ENCODE peak calls at places on chromosomes 1 and 21, in four cellular contexts. One of them, this sample, is unnamed.

GRCh38 chr1:23910553-23911246 is 2.5 kb downstream of the CNR2 start:
- DNase-seq in brain microvascular endothelial cell: no peak
- DNase-seq in hippocampal formation: no peak
- DNase-seq in H9: no peak
- DNase-seq in this sample: no peak

GRCh38 chr1:154578058-154578418 is 10.5 kb downstream of the CHRNB2 start:
- DNase-seq in brain microvascular endothelial cell: no peak
- DNase-seq in hippocampal formation: no peak
- DNase-seq in H9: no peak
- DNase-seq in this sample: no peak

GRCh38 chr1:164443166-164443565 is 115.8 kb upstream of the PBX1 start:
- DNase-seq in brain microvascular endothelial cell: no peak
- DNase-seq in hippocampal formation: no peak
- DNase-seq in H9: no peak
- DNase-seq in this sample: no peak

GRCh38 chr21:41459884-41460534 is 34.0 kb downstream of the MX1 start:
- DNase-seq in brain microvascular endothelial cell: no peak
- DNase-seq in hippocampal formation: no peak
- DNase-seq in H9: no peak
- DNase-seq in this sample: no peak

GRCh38 chr1:183804916-183805734 is at the start of gene RGL1:
- DNase-seq in brain microvascular endothelial cell: peak; percentile 64
- DNase-seq in hippocampal formation: peak; percentile 81
- DNase-seq in H9: peak; percentile 49
- DNase-seq in this sample: peak; percentile 50

GRCh38 chr1:179083533-179083932 is 1.7 kb downstream of the TOR3A start:
- DNase-seq in brain microvascular endothelial cell: no peak
- DNase-seq in hippocampal formation: no peak
- DNase-seq in H9: no peak
- DNase-seq in this sample: no peak

GRCh38 chr1:160546942-160547341 is 23.9 kb upstream of the SLAMF6 start:
- DNase-seq in brain microvascular endothelial cell: no peak
- DNase-seq in hippocampal formation: no peak
- DNase-seq in H9: no peak
- DNase-seq in this sample: no peak

GRCh38 chr1:200043330-200043668 is 15.8 kb downstream of the NR5A2 start:
- DNase-seq in brain microvascular endothelial cell: no peak
- DNase-seq in hippocampal formation: no peak
- DNase-seq in H9: no peak
- DNase-seq in this sample: no peak

GRCh38 chr1:155569988-155570592 is 7.5 kb upstream of the ASH1L start:
- DNase-seq in brain microvascular endothelial cell: peak; percentile 93
- DNase-seq in hippocampal formation: no peak
- DNase-seq in H9: no peak
- DNase-seq in this sample: no peak

GRCh38 chr1:22317231-22317919 is 134.3 kb upstream of the ZBTB40 start:
- DNase-seq in brain microvascular endothelial cell: no peak
- DNase-seq in hippocampal formation: no peak
- DNase-seq in H9: peak; percentile 77
- DNase-seq in this sample: no peak

GRCh38 chr1:60066001-60066400 is 7.6 kb downstream of the C1orf87 start:
- DNase-seq in brain microvascular endothelial cell: peak; percentile 38
- DNase-seq in hippocampal formation: no peak
- DNase-seq in H9: no peak
- DNase-seq in this sample: no peak

GRCh38 chr1:164667600-164667999 is 108.6 kb downstream of the PBX1 start:
- DNase-seq in brain microvascular endothelial cell: no peak
- DNase-seq in hippocampal formation: no peak
- DNase-seq in H9: no peak
- DNase-seq in this sample: no peak

GRCh38 chr1:39926343-39926769 is 24.6 kb upstream of the MYCL start:
- DNase-seq in brain microvascular endothelial cell: no peak
- DNase-seq in hippocampal formation: no peak
- DNase-seq in H9: no peak
- DNase-seq in this sample: no peak

GRCh38 chr21:16241500-16241963 is 511.8 kb downstream of the USP25 start:
- DNase-seq in brain microvascular endothelial cell: no peak
- DNase-seq in hippocampal formation: no peak
- DNase-seq in H9: peak; percentile 36
- DNase-seq in this sample: no peak

GRCh38 chr1:179530352-179530751 is 45.4 kb downstream of the NPHS2 start:
- DNase-seq in brain microvascular endothelial cell: no peak
- DNase-seq in hippocampal formation: no peak
- DNase-seq in H9: no peak
- DNase-seq in this sample: no peak

GRCh38 chr1:192807968-192808587 is 761 bp upstream of the RGS2 start:
- DNase-seq in brain microvascular endothelial cell: peak; percentile 36
- DNase-seq in hippocampal formation: peak; percentile 69
- DNase-seq in H9: no peak
- DNase-seq in this sample: no peak

GRCh38 chr21:37483776-37484175 is 117.2 kb downstream of the DYRK1A start:
- DNase-seq in brain microvascular endothelial cell: no peak
- DNase-seq in hippocampal formation: no peak
- DNase-seq in H9: peak; percentile 59
- DNase-seq in this sample: no peak

GRCh38 chr1:215071078-215071477 is 11.5 kb upstream of the KCNK2 start:
- DNase-seq in brain microvascular endothelial cell: no peak
- DNase-seq in hippocampal formation: no peak
- DNase-seq in H9: no peak
- DNase-seq in this sample: no peak

GRCh38 chr1:2625311-2625710 is 7.5 kb downstream of the MMEL1 start:
- DNase-seq in brain microvascular endothelial cell: no peak
- DNase-seq in hippocampal formation: no peak
- DNase-seq in H9: no peak
- DNase-seq in this sample: no peak

GRCh38 chr1:185567006-185567405 is 167.2 kb upstream of the HMCN1 start:
- DNase-seq in brain microvascular endothelial cell: peak; percentile 86
- DNase-seq in hippocampal formation: no peak
- DNase-seq in H9: no peak
- DNase-seq in this sample: no peak

GRCh38 chr1:247360116-247360898 is 28.6 kb upstream of the ZNF496 start:
- DNase-seq in brain microvascular endothelial cell: no peak
- DNase-seq in hippocampal formation: no peak
- DNase-seq in H9: no peak
- DNase-seq in this sample: no peak

GRCh38 chr1:240352769-240353168 is 259.2 kb downstream of the GREM2 start:
- DNase-seq in brain microvascular endothelial cell: peak; percentile 94
- DNase-seq in hippocampal formation: no peak
- DNase-seq in H9: no peak
- DNase-seq in this sample: no peak

GRCh38 chr1:63618001-63618400 is 24.8 kb downstream of the PGM1 start:
- DNase-seq in brain microvascular endothelial cell: no peak
- DNase-seq in hippocampal formation: no peak
- DNase-seq in H9: no peak
- DNase-seq in this sample: no peak

GRCh38 chr1:65002508-65003315 is 36.4 kb upstream of the JAK1 start:
- DNase-seq in brain microvascular endothelial cell: peak; percentile 77
- DNase-seq in hippocampal formation: peak; percentile 63
- DNase-seq in H9: peak; percentile 73
- DNase-seq in this sample: peak; percentile 88

This sample was measured in pancreas.